ENCODE peak calls at places on chromosomes 2 and 18, in four cellular contexts. M is endodermal cell, G is astrocyte, S is cardiac muscle cell. L is an unnamed sample.

GRCh38 chr2:85935746-85936208 is 47.0 kb upstream of the ST3GAL5 start:
- DNase-seq in S (peak; percentile 75), G (peak; percentile 97), M (peak; percentile 87), L (no peak)

GRCh38 chr2:102841107-102841840 is 79.4 kb downstream of the TMEM182 start:
- DNase-seq in G (peak; percentile 18), M (peak; percentile 92), S (peak; percentile 70), L (peak; percentile 67)

GRCh38 chr18:49476664-49477411 is 10.2 kb downstream of the C18orf32 start:
- DNase-seq in M (no peak), S (peak; percentile 92), G (peak; percentile 68), L (no peak)

GRCh38 chr2:150036622-150037021 is 449.0 kb upstream of the MMADHC start:
- DNase-seq in M (no peak), S (no peak), G (no peak), L (no peak)

GRCh38 chr2:64832926-64833325 is 156.3 kb upstream of the SLC1A4 start:
- DNase-seq in M (no peak), G (no peak), S (no peak), L (no peak)

GRCh38 chr2:24179683-24180082 is 4.8 kb downstream of the FAM228A start:
- DNase-seq in G (no peak), S (no peak), M (no peak), L (no peak)

GRCh38 chr18:28018361-28018760 is 158.6 kb downstream of the CDH2 start:
- DNase-seq in G (peak; percentile 39), M (no peak), S (no peak), L (no peak)

GRCh38 chr2:26691881-26692813 is at the start of gene KCNK3:
- DNase-seq in S (peak; percentile 62), M (peak; percentile 91), G (peak; percentile 16), L (no peak)

GRCh38 chr18:58349650-58350049 is 279.2 kb downstream of the ALPK2 start:
- DNase-seq in G (no peak), S (no peak), M (no peak), L (no peak)

GRCh38 chr18:37270046-37270665 is 295.4 kb downstream of the CELF4 start:
- DNase-seq in G (peak; percentile 22), M (peak; percentile 88), S (peak; percentile 72), L (no peak)

GRCh38 chr2:100677611-100678185 is 114.9 kb downstream of the PDCL3 start:
- DNase-seq in S (no peak), G (no peak), M (no peak), L (no peak)

GRCh38 chr2:168670478-168670877 is 132.0 kb upstream of the NOSTRIN start:
- DNase-seq in S (no peak), M (no peak), G (no peak), L (no peak)

GRCh38 chr2:9231291-9232165 is 24.9 kb downstream of the ASAP2 start:
- DNase-seq in M (no peak), G (no peak), S (no peak), L (no peak)

GRCh38 chr2:196220671-196221070 is 49.3 kb upstream of the STK17B start:
- DNase-seq in M (no peak), S (no peak), G (no peak), L (no peak)

GRCh38 chr2:33064349-33064801 is 117.6 kb downstream of the LTBP1 start:
- DNase-seq in M (no peak), G (peak; percentile 37), S (peak; percentile 63), L (no peak)

GRCh38 chr2:238449241-238449640 is 22.5 kb downstream of the ASB1 start:
- DNase-seq in S (no peak), G (no peak), M (no peak), L (no peak)

GRCh38 chr2:238448031-238448955 is 21.6 kb downstream of the ASB1 start:
- DNase-seq in G (no peak), M (no peak), S (no peak), L (no peak)

GRCh38 chr2:238445409-238446190 is 18.9 kb downstream of the ASB1 start:
- DNase-seq in G (no peak), M (no peak), S (no peak), L (no peak)

GRCh38 chr2:238444242-238444641 is 17.5 kb downstream of the ASB1 start:
- DNase-seq in M (no peak), S (no peak), G (no peak), L (no peak)

GRCh38 chr2:238446371-238446770 is 19.6 kb downstream of the ASB1 start:
- DNase-seq in G (no peak), M (no peak), S (no peak), L (no peak)
- H3K36me3 ChIP-seq in G (peaks cover 63% of the 10 kb centered on the region), M (peaks cover 78% of the 10 kb centered on the region), S (peaks cover 31% of the 10 kb centered on the region), L (peaks cover 15% of the 10 kb centered on the region)

DNA sequence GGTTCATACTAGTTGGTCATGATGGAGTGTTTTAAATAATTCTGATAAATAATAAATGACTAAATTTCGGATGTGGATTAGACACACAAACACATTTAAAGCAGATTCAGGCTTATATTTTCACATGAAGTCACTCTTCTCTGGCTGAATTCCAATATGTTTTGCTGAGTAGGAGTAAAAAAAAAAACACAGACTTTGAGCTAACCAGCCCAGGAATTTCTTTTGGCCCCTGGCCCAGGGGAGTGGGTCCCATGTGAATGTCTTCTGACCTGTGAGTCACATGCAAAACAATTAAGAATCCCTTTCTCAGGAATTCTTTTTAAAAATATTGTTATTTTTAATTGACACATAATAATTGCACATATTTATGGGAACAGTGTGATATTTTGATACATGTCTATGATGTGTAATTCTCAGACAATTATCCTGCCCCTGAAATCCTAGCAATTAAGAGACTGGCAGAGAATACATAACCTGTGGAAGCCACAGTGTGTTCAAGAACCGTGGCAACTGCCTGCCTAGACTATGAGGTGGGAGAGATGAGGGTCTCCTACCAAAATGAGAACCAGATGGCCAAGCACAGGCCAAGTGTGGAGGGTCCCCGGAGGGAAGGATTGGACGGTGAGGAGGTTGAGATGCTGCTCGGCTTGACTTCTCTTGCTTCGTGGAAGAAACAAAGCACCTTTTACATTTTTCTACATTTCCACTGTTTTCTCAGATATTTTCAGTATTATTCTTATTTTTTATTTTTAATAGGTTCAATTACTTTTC is 236.4 kb downstream of the PIEZO2 start:
- DNase-seq in G (peak; percentile 87), M (no peak), S (peak; percentile 91), L (no peak)
- H3K36me3 ChIP-seq in G (no peaks in the 10 kb centered on the region), M (peaks cover 7% of the 10 kb centered on the region), S (no peaks in the 10 kb centered on the region), L (no peaks in the 10 kb centered on the region)

GRCh38 chr2:15619938-15620337 is 28.3 kb downstream of the DDX1 start:
- DNase-seq in S (no peak), G (no peak), M (no peak), L (no peak)
- H3K36me3 ChIP-seq in S (peaks cover 76% of the 10 kb centered on the region), G (peaks cover 63% of the 10 kb centered on the region), M (peaks cover 89% of the 10 kb centered on the region), L (peaks cover 18% of the 10 kb centered on the region)

GRCh38 chr18:3250237-3251107 is 2.9 kb downstream of the MYL12A start:
- DNase-seq in M (no peak), S (peak; percentile 84), G (peak; percentile 89), L (no peak)

GRCh38 chr18:3254725-3255124 is 7.1 kb downstream of the MYL12A start:
- DNase-seq in G (no peak), S (no peak), M (no peak), L (no peak)

GRCh38 chr18:3251963-3252277 is 4.3 kb downstream of the MYL12A start:
- DNase-seq in M (no peak), S (no peak), G (peak; percentile 60), L (no peak)

GRCh38 chr18:3251249-3251962 is 3.8 kb downstream of the MYL12A start:
- DNase-seq in G (no peak), S (no peak), M (no peak), L (no peak)

DNA sequence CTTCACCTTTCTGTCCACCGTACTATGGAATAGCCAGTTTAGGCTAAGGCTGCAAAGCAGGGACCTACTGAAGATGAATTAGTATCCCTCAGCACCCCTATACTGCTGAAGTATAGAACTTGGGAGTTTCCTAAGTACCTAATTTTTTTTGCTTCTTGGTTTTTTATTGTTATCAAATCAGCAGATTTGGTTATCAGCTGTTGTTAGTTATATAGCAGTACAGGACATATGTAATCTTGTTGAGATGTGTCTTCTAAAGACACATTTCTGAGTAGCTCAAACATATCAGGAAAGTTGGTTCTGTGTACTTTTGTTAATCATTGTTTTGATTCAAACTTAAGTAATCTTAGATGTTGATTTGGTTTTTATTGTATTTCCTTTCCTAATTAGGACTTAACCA is 5.2 kb downstream of the MYL12A start:
- DNase-seq in G (no peak), S (no peak), M (no peak), L (no peak)
- H3K36me3 ChIP-seq in G (peaks cover 57% of the 10 kb centered on the region), S (peaks cover 37% of the 10 kb centered on the region), M (peaks cover 73% of the 10 kb centered on the region), L (peaks cover 18% of the 10 kb centered on the region)

GRCh38 chr2:241340621-241341163 is 15.4 kb upstream of the FARP2 start:
- DNase-seq in G (no peak), S (no peak), M (peak; percentile 17), L (no peak)

GRCh38 chr2:241344925-241345651 is 11.0 kb upstream of the FARP2 start:
- DNase-seq in G (peak; percentile 41), S (no peak), M (no peak), L (no peak)

GRCh38 chr2:241334813-241335212 is 19.1 kb downstream of the SEPTIN2 start:
- DNase-seq in S (no peak), G (no peak), M (no peak), L (no peak)

GRCh38 chr2:241339839-241340471 is 16.1 kb upstream of the FARP2 start:
- DNase-seq in M (peak; percentile 12), G (no peak), S (peak; percentile 29), L (no peak)
- H3K36me3 ChIP-seq in M (peaks cover 93% of the 10 kb centered on the region), G (peaks cover 79% of the 10 kb centered on the region), S (peaks cover 81% of the 10 kb centered on the region), L (peaks cover 27% of the 10 kb centered on the region)

GRCh38 chr18:79979843-79980242 is 8.5 kb downstream of the TXNL4A start:
- DNase-seq in S (no peak), G (no peak), M (no peak), L (no peak)
- H3K36me3 ChIP-seq in S (no peaks in the 10 kb centered on the region), G (peaks cover 4% of the 10 kb centered on the region), M (peaks cover 56% of the 10 kb centered on the region), L (peaks cover 11% of the 10 kb centered on the region)

GRCh38 chr2:171016125-171016524 is 87.1 kb downstream of the GORASP2 start:
- DNase-seq in S (no peak), M (no peak), G (no peak), L (no peak)
- H3K36me3 ChIP-seq in S (peaks cover 11% of the 10 kb centered on the region), M (peaks cover 33% of the 10 kb centered on the region), G (peaks cover 4% of the 10 kb centered on the region), L (no peaks in the 10 kb centered on the region)

GRCh38 chr2:158955974-158956373 is 12.5 kb upstream of the TANC1 start:
- DNase-seq in M (no peak), G (no peak), S (no peak), L (no peak)

GRCh38 chr2:158953926-158954763 is 14.3 kb upstream of the TANC1 start:
- DNase-seq in G (peak; percentile 91), M (no peak), S (peak; percentile 97), L (no peak)

GRCh38 chr2:158962074-158962473 is 6.4 kb upstream of the TANC1 start:
- DNase-seq in M (no peak), G (no peak), S (no peak), L (no peak)

GRCh38 chr2:158963036-158963435 is 5.4 kb upstream of the TANC1 start:
- DNase-seq in M (no peak), S (no peak), G (no peak), L (no peak)

GRCh38 chr2:158958365-158958764 is 10.1 kb upstream of the TANC1 start:
- DNase-seq in G (no peak), S (no peak), M (no peak), L (no peak)
- H3K36me3 ChIP-seq in G (no peaks in the 10 kb centered on the region), S (no peaks in the 10 kb centered on the region), M (no peaks in the 10 kb centered on the region), L (no peaks in the 10 kb centered on the region)